ENCODE peak calls at places on chromosomes 3 and 15, in four cellular contexts. I, R, B and S are unnamed samples.

GRCh38 chr15:94582368-94582767 is 351.0 kb downstream of the MCTP2 start:
- DNase-seq in I (peak; percentile 25), R (peak; percentile 20), B (peak; percentile 61), S (peak; percentile 29)

GRCh38 chr15:68991723-68992122 is 22.8 kb upstream of the NOX5 start:
- DNase-seq in I (peak; percentile 36), R (no peak), B (no peak), S (no peak)

GRCh38 chr3:51498871-51499790 is 684 bp downstream of the DCAF1 start:
- DNase-seq in I (peak; percentile 96), R (peak; percentile 98), B (peak; percentile 89), S (peak; percentile 94)

GRCh38 chr3:154919226-154919625 is 160.9 kb upstream of the MME start:
- DNase-seq in I (no peak), R (no peak), B (no peak), S (no peak)

GRCh38 chr15:79310612-79310984 is 314 bp upstream of the TMED3 start:
- DNase-seq in I (peak; percentile 45), R (no peak), B (peak; percentile 60), S (no peak)

GRCh38 chr15:34984884-34985630 is 3.0 kb downstream of the ZNF770 start:
- DNase-seq in I (peak; percentile 76), R (no peak), B (no peak), S (no peak)

GRCh38 chr3:170553788-170554620 is 31.9 kb downstream of the SLC7A14 start:
- DNase-seq in I (peak; percentile 35), R (no peak), B (no peak), S (no peak)

GRCh38 chr15:66276546-66276945 is 16.8 kb upstream of the DIS3L start:
- DNase-seq in I (no peak), R (no peak), B (no peak), S (no peak)

GRCh38 chr15:52379395-52380111 is 83.9 kb upstream of the MYO5C start:
- DNase-seq in I (no peak), R (no peak), B (no peak), S (no peak)

GRCh38 chr3:182979103-182979697 is 1.1 kb downstream of the DCUN1D1 start:
- DNase-seq in I (no peak), R (no peak), B (no peak), S (no peak)

GRCh38 chr3:52507359-52507758 is 12.2 kb downstream of the STAB1 start:
- DNase-seq in I (peak; percentile 28), R (no peak), B (no peak), S (peak; percentile 41)

GRCh38 chr3:44411031-44411645 is 66.3 kb downstream of the ZNF445 start:
- DNase-seq in I (no peak), R (no peak), B (no peak), S (no peak)

GRCh38 chr15:89792106-89792805 is 16.1 kb downstream of the MESP2 start:
- DNase-seq in I (no peak), R (no peak), B (no peak), S (no peak)

GRCh38 chr3:49027634-49028033 is 1.6 kb downstream of the IMPDH2 start:
- DNase-seq in I (no peak), R (no peak), B (no peak), S (no peak)

GRCh38 chr3:49029563-49029884 is 326 bp upstream of the IMPDH2 start:
- DNase-seq in I (no peak), R (no peak), B (no peak), S (no peak)

GRCh38 chr3:49028298-49028672 is 913 bp downstream of the IMPDH2 start:
- DNase-seq in I (no peak), R (no peak), B (no peak), S (no peak)

GRCh38 chr3:49030331-49030730 is 1.1 kb upstream of the IMPDH2 start:
- DNase-seq in I (no peak), R (no peak), B (no peak), S (no peak)

GRCh38 chr3:49028673-49029562 is at the start of gene IMPDH2:
- DNase-seq in I (peak; percentile 94), R (peak; percentile 94), B (peak; percentile 86), S (peak; percentile 47)
- TF ChIP-seq CTCF in I (peak; percentile 13), R (no peak), B (no peak), S (no peak)

GRCh38 chr3:67602816-67603215 is 51.6 kb downstream of the SUCLG2 start:
- DNase-seq in I (no peak), R (no peak), B (no peak), S (no peak)

GRCh38 chr3:67608034-67608433 is 46.4 kb downstream of the SUCLG2 start:
- DNase-seq in I (no peak), R (no peak), B (no peak), S (no peak)

GRCh38 chr3:67601919-67602608 is 52.3 kb downstream of the SUCLG2 start:
- DNase-seq in I (peak; percentile 87), R (no peak), B (no peak), S (no peak)

GRCh38 chr3:67601385-67601784 is 53.0 kb downstream of the SUCLG2 start:
- DNase-seq in I (no peak), R (no peak), B (no peak), S (no peak)

GRCh38 chr3:67605377-67605776 is 49.0 kb downstream of the SUCLG2 start:
- DNase-seq in I (peak; percentile 87), R (no peak), B (no peak), S (peak; percentile 59)
- TF ChIP-seq CTCF in I (peak; percentile 67), R (no peak), B (no peak), S (peak; percentile 27)

GRCh38 chr3:66705071-66705470 is 204.2 kb upstream of the LRIG1 start:
- DNase-seq in I (no peak), R (no peak), B (no peak), S (no peak)

GRCh38 chr3:66702126-66702525 is 201.3 kb upstream of the LRIG1 start:
- DNase-seq in I (no peak), R (no peak), B (no peak), S (no peak)

DNA sequence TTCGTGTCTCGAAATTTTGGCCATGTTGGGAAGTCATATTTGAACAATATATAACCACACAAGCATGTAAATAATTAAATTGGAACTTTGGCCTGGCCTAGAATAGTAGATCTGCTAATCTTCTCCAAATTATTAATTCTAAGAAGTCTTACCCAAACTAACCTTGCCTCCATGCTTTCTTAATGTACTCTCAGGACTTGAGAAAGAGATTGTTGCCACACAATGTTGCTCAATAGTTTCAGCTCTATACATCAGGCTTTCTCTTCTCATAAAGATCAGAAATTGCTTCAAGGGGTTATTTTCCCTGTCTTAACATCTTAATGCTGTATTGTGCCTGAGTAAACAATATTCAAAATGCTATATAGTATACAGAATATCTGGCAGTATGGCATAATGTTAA is 202.7 kb upstream of the LRIG1 start:
- DNase-seq in I (peak; percentile 44), R (no peak), B (no peak), S (no peak)
- TF ChIP-seq CTCF in I (no peak), R (no peak), B (no peak), S (no peak)

GRCh38 chr15:70560617-70561328 is 202.6 kb downstream of the UACA start:
- DNase-seq in I (no peak), R (no peak), B (no peak), S (no peak)
- TF ChIP-seq CTCF in I (no peak), R (no peak), B (peak; percentile 31), S (no peak)

GRCh38 chr3:189049458-189050231 is 122.1 kb upstream of the TPRG1 start:
- DNase-seq in I (no peak), R (no peak), B (peak; percentile 19), S (no peak)
- TF ChIP-seq CTCF in I (peak; percentile 34), R (no peak), B (peak; percentile 46), S (no peak)

GRCh38 chr3:40317061-40317676 is 7.7 kb downstream of the EIF1B start:
- DNase-seq in I (peak; percentile 87), R (peak; percentile 53), B (peak; percentile 58), S (peak; percentile 58)

GRCh38 chr3:40323946-40324345 is 14.4 kb downstream of the EIF1B start:
- DNase-seq in I (no peak), R (no peak), B (no peak), S (no peak)

GRCh38 chr3:40325465-40325864 is 16.0 kb downstream of the EIF1B start:
- DNase-seq in I (no peak), R (no peak), B (no peak), S (no peak)

GRCh38 chr3:40324621-40325020 is 15.1 kb downstream of the EIF1B start:
- DNase-seq in I (no peak), R (no peak), B (no peak), S (no peak)

DNA sequence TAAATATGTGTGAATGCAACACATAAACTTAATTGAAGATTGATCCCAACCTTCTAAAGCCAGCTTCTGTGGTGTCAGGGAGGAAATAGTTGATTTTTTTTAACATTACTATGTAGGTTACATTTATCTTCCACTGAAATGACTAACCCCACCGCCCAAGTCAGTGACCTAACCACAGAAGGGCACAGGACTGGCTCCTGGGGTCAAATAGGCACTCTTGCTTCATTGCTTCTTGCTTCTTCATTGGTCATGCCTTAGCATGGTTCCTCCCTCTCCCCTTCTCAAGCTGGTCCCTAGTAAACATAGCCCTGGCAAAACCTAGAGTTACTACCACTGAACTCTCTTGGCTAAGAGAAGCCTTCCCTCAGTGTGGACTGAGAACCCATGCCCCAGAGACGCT is 12.3 kb downstream of the EIF1B start:
- DNase-seq in I (no peak), R (no peak), B (no peak), S (no peak)
- TF ChIP-seq CTCF in I (no peak), R (no peak), B (no peak), S (no peak)

DNA sequence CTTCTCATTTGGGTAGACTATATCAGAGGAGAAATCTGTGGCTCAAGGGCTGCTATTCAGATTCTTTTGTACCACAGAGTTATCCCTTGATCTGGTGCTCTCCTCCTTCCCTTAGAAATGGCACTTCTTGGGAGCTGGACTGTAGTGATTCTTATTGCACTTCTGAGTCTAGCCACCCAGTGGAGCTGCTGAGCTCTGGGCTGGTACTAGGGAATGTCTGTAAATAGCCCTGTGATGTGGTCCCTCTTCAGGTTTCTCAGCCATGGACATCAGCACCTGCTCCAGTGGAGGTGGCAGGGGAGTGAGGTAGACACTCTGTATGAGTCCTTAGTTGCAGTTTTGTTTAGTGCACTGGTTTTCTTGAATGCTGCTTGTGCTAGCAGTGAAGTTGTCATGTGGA is 1292.6 kb downstream of the SI start:
- DNase-seq in I (peak; percentile 1), R (no peak), B (peak; percentile 55), S (no peak)
- TF ChIP-seq CTCF in I (peak; percentile 15), R (no peak), B (peak; percentile 59), S (no peak)

GRCh38 chr15:56291741-56292140 is 48.1 kb upstream of the RFX7 start:
- DNase-seq in I (no peak), R (no peak), B (no peak), S (no peak)

GRCh38 chr15:56281145-56281544 is 37.5 kb upstream of the RFX7 start:
- DNase-seq in I (no peak), R (no peak), B (no peak), S (no peak)

GRCh38 chr15:56286213-56286612 is 42.5 kb upstream of the RFX7 start:
- DNase-seq in I (no peak), R (no peak), B (peak; percentile 4), S (no peak)
- TF ChIP-seq CTCF in I (peak; percentile 11), R (peak; percentile 14), B (peak; percentile 37), S (peak; percentile 14)

GRCh38 chr3:128745742-128746141 is 19.8 kb downstream of the RAB7A start:
- DNase-seq in I (no peak), R (no peak), B (no peak), S (no peak)
- TF ChIP-seq CTCF in I (peak; percentile 18), R (no peak), B (no peak), S (no peak)